ENCODE peak calls at places on chromosomes 16 and 17, in eight cellular contexts. D is activated CD4-positive, alpha-beta T cell treated with anti-CD3 and anti-CD28 coated beads for 36 hours; K is omental fat pad; Z is T-helper 1 cell; V is T-helper 2 cell; A is pons; F is brain microvascular endothelial cell; L is glutamatergic neuron. R is an unnamed sample.

GRCh38 chr16:60651351-60651750 is 1384.9 kb downstream of the CDH8 start:
- DNase-seq in D (no peak), K (no peak), Z (no peak), V (no peak), A (no peak), F (no peak), L (no peak), R (no peak)

GRCh38 chr16:67466581-67466980 is 14.4 kb downstream of the ATP6V0D1 start:
- DNase-seq in D (no peak), K (no peak), Z (no peak), V (no peak), A (no peak), F (no peak), L (no peak), R (no peak)

GRCh38 chr17:1160591-1161041 is 19.2 kb downstream of the ABR start:
- DNase-seq in D (no peak), K (no peak), Z (no peak), V (no peak), A (no peak), F (no peak), L (no peak), R (no peak)

GRCh38 chr17:46108550-46109110 is 84.6 kb downstream of the KANSL1 start:
- DNase-seq in D (no peak), K (no peak), Z (no peak), V (no peak), A (no peak), F (no peak), L (no peak), R (no peak)

GRCh38 chr17:67058036-67058435 is 13.7 kb downstream of the CACNG1 start:
- DNase-seq in D (no peak), K (no peak), Z (no peak), V (no peak), A (no peak), F (no peak), L (no peak), R (no peak)

GRCh38 chr16:725463-726187 is 618 bp downstream of the CCDC78 start:
- DNase-seq in D (no peak), K (no peak), Z (no peak), V (no peak), A (no peak), F (no peak), L (no peak), R (peak; percentile 16)

GRCh38 chr16:31008154-31008950 is 2.1 kb downstream of the STX1B start:
- DNase-seq in D (no peak), K (no peak), Z (no peak), V (no peak), A (no peak), F (peak; percentile 78), L (no peak), R (no peak)

GRCh38 chr17:80524150-80524712 is 20.4 kb upstream of the RPTOR start:
- DNase-seq in D (no peak), K (no peak), Z (no peak), V (no peak), A (no peak), F (no peak), L (no peak), R (no peak)

GRCh38 chr17:82449883-82450356 is 632 bp downstream of the CYBC1 start:
- DNase-seq in D (peak; percentile 73), K (no peak), Z (peak; percentile 49), V (no peak), A (no peak), F (no peak), L (no peak), R (no peak)

GRCh38 chr17:59751955-59752413 is 44.5 kb downstream of the VMP1 start:
- DNase-seq in D (peak; percentile 46), K (no peak), Z (peak; percentile 89), V (no peak), A (no peak), F (no peak), L (no peak), R (no peak)

GRCh38 chr16:75138636-75139035 is 9.7 kb upstream of the ZFP1 start:
- DNase-seq in D (peak; percentile 24), K (no peak), Z (no peak), V (no peak), A (no peak), F (peak; percentile 27), L (no peak), R (no peak)

GRCh38 chr17:15384142-15384803 is 42.9 kb upstream of the TEKT3 start:
- DNase-seq in D (no peak), K (no peak), Z (no peak), V (no peak), A (peak; percentile 75), F (no peak), L (no peak), R (no peak)

GRCh38 chr17:29358421-29358820 is 31.7 kb upstream of the TAOK1 start:
- DNase-seq in D (no peak), K (no peak), Z (no peak), V (no peak), A (no peak), F (no peak), L (no peak), R (no peak)

GRCh38 chr17:77323413-77324171 is 182.8 kb downstream of the SEC14L1 start:
- DNase-seq in D (no peak), K (peak; percentile 22), Z (no peak), V (no peak), A (no peak), F (no peak), L (no peak), R (no peak)

GRCh38 chr17:17494499-17495447 is 1.4 kb downstream of the RASD1 start:
- DNase-seq in D (peak; percentile 54), K (no peak), Z (peak; percentile 27), V (no peak), A (no peak), F (peak; percentile 15), L (peak; percentile 70), R (peak; percentile 91)

GRCh38 chr17:10683853-10684252 is 13.5 kb downstream of the SCO1 start:
- DNase-seq in D (no peak), K (no peak), Z (peak; percentile 16), V (no peak), A (no peak), F (no peak), L (no peak), R (no peak)

GRCh38 chr16:79127768-79128167 is 472.8 kb downstream of the MAF start:
- DNase-seq in D (no peak), K (no peak), Z (no peak), V (no peak), A (no peak), F (no peak), L (no peak), R (no peak)

GRCh38 chr17:42378597-42379594 is 9.3 kb downstream of the STAT3 start:
- DNase-seq in D (peak; percentile 35), K (no peak), Z (no peak), V (no peak), A (peak; percentile 42), F (no peak), L (no peak), R (peak; percentile 34)

GRCh38 chr17:80441133-80441578 is 26.2 kb downstream of the ENDOV start:
- DNase-seq in D (peak; percentile 77), K (no peak), Z (no peak), V (peak; percentile 24), A (no peak), F (no peak), L (no peak), R (peak; percentile 73)

GRCh38 chr17:58996968-58997367 is 109.7 kb downstream of the TRIM37 start:
- DNase-seq in D (no peak), K (no peak), Z (no peak), V (no peak), A (no peak), F (no peak), L (no peak), R (no peak)

GRCh38 chr17:57530508-57530907 is 214.6 kb downstream of the CCDC182 start:
- DNase-seq in D (no peak), K (no peak), Z (no peak), V (no peak), A (no peak), F (no peak), L (no peak), R (peak; percentile 36)

GRCh38 chr17:22511431-22511830 is 819.1 kb downstream of the KCNJ18 start:
- DNase-seq in D (no peak), K (no peak), Z (no peak), V (no peak), A (no peak), F (no peak), L (no peak), R (no peak)

GRCh38 chr16:56107944-56108583 is 83.2 kb upstream of the GNAO1 start:
- DNase-seq in D (no peak), K (no peak), Z (no peak), V (no peak), A (peak; percentile 96), F (no peak), L (no peak), R (peak; percentile 44)

GRCh38 chr16:73071131-73071940 is 23.4 kb upstream of the ZFHX3 start:
- DNase-seq in D (no peak), K (no peak), Z (no peak), V (no peak), A (no peak), F (no peak), L (peak; percentile 72), R (peak; percentile 83)

GRCh38 chr16:49441366-49441780 is 67.8 kb downstream of the C16orf78 start:
- DNase-seq in D (peak; percentile 81), K (no peak), Z (peak; percentile 79), V (no peak), A (peak; percentile 4), F (no peak), L (peak; percentile 30), R (peak; percentile 45)

GRCh38 chr17:17056167-17056562 is 13.9 kb downstream of the MPRIP start:
- DNase-seq in D (no peak), K (no peak), Z (no peak), V (no peak), A (no peak), F (no peak), L (peak; percentile 15), R (no peak)

GRCh38 chr17:39073353-39073752 is 78.1 kb downstream of the PLXDC1 start:
- DNase-seq in D (no peak), K (no peak), Z (no peak), V (no peak), A (no peak), F (no peak), L (no peak), R (no peak)

GRCh38 chr17:37368577-37368976 is 7.2 kb upstream of the C17orf78 start:
- DNase-seq in D (no peak), K (no peak), Z (peak; percentile 19), V (no peak), A (no peak), F (no peak), L (no peak), R (no peak)

GRCh38 chr16:29815032-29815721 is 775 bp upstream of the PAGR1 start:
- DNase-seq in D (peak; percentile 73), K (no peak), Z (no peak), V (peak; percentile 33), A (no peak), F (no peak), L (no peak), R (no peak)

GRCh38 chr17:27888945-27889344 is 4.2 kb downstream of the LYRM9 start:
- DNase-seq in D (no peak), K (no peak), Z (no peak), V (no peak), A (no peak), F (peak; percentile 4), L (no peak), R (peak; percentile 17)

GRCh38 chr17:66301418-66301863 is 972 bp upstream of the PRKCA start:
- DNase-seq in D (no peak), K (no peak), Z (no peak), V (no peak), A (no peak), F (no peak), L (no peak), R (no peak)

GRCh38 chr16:66399930-66400329 is 27.2 kb upstream of the BEAN1 start:
- DNase-seq in D (no peak), K (no peak), Z (no peak), V (no peak), A (no peak), F (no peak), L (peak; percentile 71), R (no peak)

GRCh38 chr17:13244511-13244910 is 226.7 kb upstream of the ELAC2 start:
- DNase-seq in D (no peak), K (no peak), Z (no peak), V (no peak), A (no peak), F (no peak), L (no peak), R (no peak)

GRCh38 chr17:45676695-45677094 is 107.4 kb upstream of the CRHR1 start:
- DNase-seq in D (no peak), K (no peak), Z (no peak), V (no peak), A (no peak), F (no peak), L (no peak), R (no peak)

R was measured in retina.